ENCODE peak calls at places on chromosomes 7 and 10, in four cellular contexts. E is K562, W is GM12878, U is HepG2. C is an unnamed sample.

GRCh38 chr10:114551310-114551972 is 106.6 kb downstream of the ABLIM1 start:
- DNase-seq in U (no peak), E (no peak), W (no peak), C (no peak)

GRCh38 chr7:3033136-3033535 is 10.5 kb downstream of the CARD11 start:
- DNase-seq in E (no peak), W (no peak), U (no peak), C (no peak)

GRCh38 chr7:90720970-90721768 is 125.0 kb downstream of the CDK14 start:
- DNase-seq in W (no peak), U (peak; percentile 53), E (no peak), C (no peak)

GRCh38 chr10:35640951-35641429 is 1.1 kb downstream of the FZD8 start:
- DNase-seq in E (no peak), W (no peak), U (peak; percentile 32), C (no peak)

GRCh38 chr10:115045516-115045915 is 47.6 kb upstream of the ATRNL1 start:
- DNase-seq in U (no peak), E (no peak), W (no peak), C (no peak)

GRCh38 chr7:158283016-158283974 is 304.3 kb downstream of the PTPRN2 start:
- DNase-seq in W (no peak), E (no peak), U (no peak), C (no peak)

GRCh38 chr10:28181478-28182096 is 121.3 kb downstream of the MPP7 start:
- DNase-seq in W (no peak), E (no peak), U (no peak), C (no peak)

GRCh38 chr7:148701414-148701813 is 2.7 kb downstream of the CUL1 start:
- DNase-seq in U (no peak), W (no peak), E (no peak), C (no peak)

GRCh38 chr7:153331427-153331826 is 571.9 kb downstream of the ACTR3B start:
- DNase-seq in E (no peak), U (no peak), W (no peak), C (no peak)

GRCh38 chr10:125130260-125130659 is 30.1 kb downstream of the CTBP2 start:
- DNase-seq in U (no peak), W (no peak), E (no peak), C (no peak)

GRCh38 chr7:41796331-41796730 is 93.4 kb upstream of the INHBA start:
- DNase-seq in U (no peak), W (no peak), E (no peak), C (no peak)

GRCh38 chr10:52597189-52597863 is 175.3 kb downstream of the MBL2 start:
- DNase-seq in U (no peak), W (no peak), E (no peak), C (no peak)

GRCh38 chr7:27187158-27187701 is 2.2 kb upstream of the HOXA11 start:
- DNase-seq in W (no peak), E (no peak), U (no peak), C (no peak)

GRCh38 chr10:76036962-76037361 is 605.5 kb downstream of the LRMDA start:
- DNase-seq in U (peak; percentile 78), E (no peak), W (no peak), C (no peak)

GRCh38 chr10:73553316-73553715 is 37.8 kb downstream of the USP54 start:
- DNase-seq in E (no peak), U (peak; percentile 20), W (no peak), C (no peak)

GRCh38 chr7:82156938-82157337 is 286.6 kb downstream of the CACNA2D1 start:
- DNase-seq in U (no peak), E (no peak), W (no peak), C (no peak)

GRCh38 chr7:82158327-82158726 is 285.2 kb downstream of the CACNA2D1 start:
- DNase-seq in U (no peak), E (no peak), W (no peak), C (no peak)

GRCh38 chr7:82154728-82155127 is 288.8 kb downstream of the CACNA2D1 start:
- DNase-seq in W (no peak), U (no peak), E (no peak), C (no peak)

GRCh38 chr7:82153776-82154175 is 289.8 kb downstream of the CACNA2D1 start:
- DNase-seq in W (no peak), U (no peak), E (no peak), C (no peak)

DNA sequence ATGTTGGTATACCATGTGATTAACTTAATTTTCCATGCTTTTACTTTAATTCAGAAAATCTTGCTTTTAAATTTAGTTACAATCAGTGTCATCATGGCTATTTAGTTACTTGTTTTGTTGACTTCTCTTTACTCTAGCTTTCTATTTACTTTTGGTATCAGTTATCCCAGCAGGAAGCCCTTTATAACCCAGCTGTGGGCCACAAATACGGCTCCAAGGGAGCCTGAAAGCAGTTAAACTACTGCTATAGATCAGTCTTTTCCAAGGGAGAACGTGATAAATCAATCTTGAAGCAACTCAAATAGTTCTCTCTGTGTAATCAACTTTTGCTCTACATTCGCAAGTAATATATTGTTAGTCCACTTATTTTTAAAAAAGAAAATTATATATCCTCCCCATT is 287.4 kb downstream of the CACNA2D1 start:
- DNase-seq in W (no peak), U (no peak), E (no peak), C (no peak)
- TF ChIP-seq BRCA1 in W (no peak), U (no peak), E (no peak), C (no peak)

GRCh38 chr7:24932815-24933214 is 47.2 kb downstream of the OSBPL3 start:
- DNase-seq in W (no peak), U (no peak), E (no peak), C (no peak)

GRCh38 chr7:24933298-24933697 is 46.7 kb downstream of the OSBPL3 start:
- DNase-seq in E (no peak), W (no peak), U (no peak), C (no peak)

GRCh38 chr7:24930856-24931255 is 49.1 kb downstream of the OSBPL3 start:
- DNase-seq in E (no peak), U (no peak), W (no peak), C (no peak)

GRCh38 chr7:24931787-24932186 is 48.2 kb downstream of the OSBPL3 start:
- DNase-seq in U (no peak), E (no peak), W (no peak), C (no peak)

DNA sequence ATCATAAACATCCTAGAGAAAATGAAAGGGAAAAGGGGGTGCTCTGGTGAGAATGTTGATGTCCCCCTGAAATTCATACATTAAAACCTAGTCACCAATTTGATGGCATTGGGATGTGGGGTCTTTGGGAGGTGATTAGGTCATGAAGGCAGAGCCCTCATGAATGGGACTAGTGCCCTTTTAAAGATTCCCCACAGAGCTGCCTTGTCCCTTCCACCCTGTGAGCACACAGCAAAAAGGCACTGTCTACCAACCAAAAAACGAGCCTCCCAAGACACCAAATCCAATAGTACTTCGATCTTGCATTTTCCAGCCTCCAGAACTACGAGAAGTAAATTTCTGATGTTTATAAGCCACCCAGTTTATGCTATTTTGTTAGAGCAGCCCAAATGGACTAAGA is 47.6 kb downstream of the OSBPL3 start:
- DNase-seq in W (no peak), E (no peak), U (no peak), C (no peak)
- TF ChIP-seq BRCA1 in W (no peak), E (no peak), U (no peak), C (no peak)

GRCh38 chr10:121661451-121661851 is 63.2 kb upstream of the FGFR2 start:
- DNase-seq in E (no peak), W (no peak), U (no peak), C (no peak)

GRCh38 chr10:121658611-121659010 is 60.4 kb upstream of the FGFR2 start:
- DNase-seq in W (no peak), U (no peak), E (no peak), C (no peak)

GRCh38 chr10:121658111-121658510 is 59.9 kb upstream of the FGFR2 start:
- DNase-seq in W (no peak), E (no peak), U (no peak), C (no peak)

GRCh38 chr10:121662531-121662930 is 64.3 kb upstream of the FGFR2 start:
- DNase-seq in U (no peak), E (no peak), W (no peak), C (no peak)

DNA sequence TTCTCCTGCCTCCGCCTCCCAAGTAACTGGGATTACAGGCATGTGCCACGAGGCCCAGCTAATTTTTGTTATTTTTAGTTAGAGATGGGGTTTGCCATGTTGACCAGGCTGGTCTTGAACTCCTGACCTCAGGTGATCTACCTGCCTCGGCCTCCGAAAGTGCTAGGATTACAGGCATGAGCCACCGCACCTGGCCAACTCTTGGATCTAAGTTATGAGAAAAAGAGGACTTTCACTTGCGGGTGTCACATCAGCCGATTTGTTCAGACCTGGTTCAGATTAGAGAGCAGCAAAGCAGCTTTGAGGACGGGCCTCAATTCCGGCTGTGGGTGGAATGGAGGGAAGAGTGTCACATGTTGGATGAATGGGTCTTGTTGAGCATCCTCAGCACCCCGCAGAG is 61.0 kb upstream of the FGFR2 start:
- DNase-seq in U (no peak), E (no peak), W (no peak), C (no peak)
- TF ChIP-seq BRCA1 in U (no peak), E (no peak), W (no peak), C (no peak)

DNA sequence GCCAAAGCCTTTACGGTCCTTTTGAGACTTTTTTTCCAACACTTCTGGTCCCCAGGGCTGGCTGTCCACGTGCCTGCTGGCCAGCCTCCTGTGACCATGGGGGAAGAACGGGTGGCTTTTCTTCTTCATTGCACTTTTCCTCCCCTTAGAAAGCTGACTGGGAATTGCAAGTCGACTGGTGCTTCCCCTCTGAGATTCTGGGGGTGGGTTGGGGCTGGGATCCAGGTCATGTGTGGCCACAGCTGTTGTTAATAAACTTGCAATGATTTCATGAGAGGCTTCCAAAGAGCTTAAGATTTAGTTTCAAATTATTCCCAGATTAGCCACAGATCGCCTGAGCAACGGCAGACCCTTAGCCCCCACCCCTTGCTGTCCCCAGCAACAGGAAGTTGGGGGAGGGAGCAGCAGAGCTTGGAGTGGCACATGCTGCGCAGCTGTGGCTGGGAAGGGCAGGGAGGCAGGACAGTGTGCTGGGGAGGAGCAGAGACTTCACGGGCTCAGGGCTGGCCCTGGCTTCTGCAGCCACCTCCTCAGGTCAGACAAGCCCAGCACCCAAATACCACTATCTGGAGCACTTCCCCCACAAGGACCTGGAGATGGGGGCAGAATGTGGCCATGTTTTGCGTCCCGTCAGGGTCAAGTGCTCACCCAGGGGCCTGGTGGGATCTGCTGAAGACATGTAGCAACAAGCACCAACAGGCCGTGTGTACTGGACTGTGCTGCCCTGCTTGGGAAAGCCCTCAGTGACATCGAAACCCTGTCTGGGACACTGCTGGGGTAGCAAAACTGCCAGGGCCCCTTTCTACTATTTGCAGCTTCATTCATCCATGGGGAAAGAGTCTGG is 147.1 kb downstream of the RNF216 start:
- DNase-seq in U (no peak), E (no peak), W (no peak), C (peak; percentile 72)
- TF ChIP-seq BRCA1 in U (no peak), E (no peak), W (no peak), C (no peak)

DNA sequence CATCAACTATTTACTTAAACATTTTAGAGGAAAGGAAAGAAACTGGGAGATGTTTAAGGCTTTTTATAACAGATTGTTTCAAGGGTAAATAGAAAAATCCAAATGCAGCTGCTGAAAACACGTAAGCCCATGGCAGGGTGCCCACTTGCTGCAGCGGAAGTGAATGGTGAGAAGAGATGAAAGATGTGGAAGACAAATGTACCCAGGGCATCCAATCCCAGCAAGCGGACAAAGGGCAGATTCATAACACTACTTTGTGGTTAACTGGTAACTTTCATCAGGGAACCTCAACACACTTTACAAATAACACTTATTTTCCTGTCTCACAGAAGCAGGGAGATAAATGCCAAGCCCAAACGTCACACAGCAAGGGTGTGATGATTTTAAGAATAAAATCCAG is 358.4 kb downstream of the KCNMA1 start:
- DNase-seq in E (no peak), W (peak; percentile 62), U (no peak), C (no peak)
- TF ChIP-seq BRCA1 in E (no peak), W (no peak), U (no peak), C (no peak)